ENCODE peak calls at places on chromosomes 4 and X, in ten cellular contexts. One of them, this sample, is unnamed.

GRCh38 chrX:148499638-148500427 is 584 bp upstream of the AFF2 start:
- DNase-seq in NCI-H1105: no peak
- DNase-seq in neural progenitor cell: no peak
- DNase-seq in NCI-H774: no peak
- DNase-seq in left colon: no peak
- DNase-seq in lung: no peak
- DNase-seq in NCI-H460: no peak
- DNase-seq in A549: no peak
- DNase-seq in Karpas-422: no peak
- DNase-seq in right lobe of liver: no peak
- DNase-seq in this sample: peak

GRCh38 chr4:176789955-176790354 is 2.8 kb downstream of the VEGFC start:
- DNase-seq in NCI-H774: no peak
- DNase-seq in right lobe of liver: no peak
- DNase-seq in lung: no peak
- DNase-seq in Karpas-422: peak
- DNase-seq in NCI-H1105: peak
- DNase-seq in left colon: no peak
- DNase-seq in neural progenitor cell: peak
- DNase-seq in NCI-H460: peak
- DNase-seq in A549: no peak
- DNase-seq in this sample: no peak

GRCh38 chr4:6327220-6327917 is 57.7 kb downstream of the WFS1 start:
- DNase-seq in NCI-H460: peak
- DNase-seq in NCI-H774: peak
- DNase-seq in right lobe of liver: peak
- DNase-seq in Karpas-422: peak
- DNase-seq in left colon: peak
- DNase-seq in NCI-H1105: peak
- DNase-seq in neural progenitor cell: peak
- DNase-seq in lung: peak
- DNase-seq in A549: peak
- DNase-seq in this sample: peak

GRCh38 chrX:64151911-64152310 is 53.6 kb downstream of the AMER1 start:
- DNase-seq in neural progenitor cell: no peak
- DNase-seq in Karpas-422: no peak
- DNase-seq in A549: no peak
- DNase-seq in left colon: no peak
- DNase-seq in NCI-H774: no peak
- DNase-seq in lung: no peak
- DNase-seq in NCI-H460: no peak
- DNase-seq in NCI-H1105: no peak
- DNase-seq in right lobe of liver: no peak
- DNase-seq in this sample: peak

GRCh38 chr4:75344915-75345314 is 169.3 kb downstream of the RCHY1 start:
- DNase-seq in left colon: no peak
- DNase-seq in NCI-H1105: no peak
- DNase-seq in right lobe of liver: no peak
- DNase-seq in NCI-H460: no peak
- DNase-seq in Karpas-422: no peak
- DNase-seq in lung: no peak
- DNase-seq in NCI-H774: no peak
- DNase-seq in A549: no peak
- DNase-seq in neural progenitor cell: no peak
- DNase-seq in this sample: no peak

GRCh38 chr4:124486423-124486822 is 226.1 kb downstream of the ANKRD50 start:
- DNase-seq in neural progenitor cell: no peak
- DNase-seq in right lobe of liver: no peak
- DNase-seq in A549: no peak
- DNase-seq in left colon: no peak
- DNase-seq in Karpas-422: no peak
- DNase-seq in lung: no peak
- DNase-seq in NCI-H774: no peak
- DNase-seq in NCI-H1105: no peak
- DNase-seq in NCI-H460: peak
- DNase-seq in this sample: no peak

GRCh38 chr4:13143704-13144103 is 340.4 kb downstream of the RAB28 start:
- DNase-seq in right lobe of liver: no peak
- DNase-seq in left colon: no peak
- DNase-seq in NCI-H1105: no peak
- DNase-seq in NCI-H774: no peak
- DNase-seq in NCI-H460: no peak
- DNase-seq in A549: no peak
- DNase-seq in neural progenitor cell: no peak
- DNase-seq in lung: no peak
- DNase-seq in Karpas-422: no peak
- DNase-seq in this sample: no peak

GRCh38 chr4:19266566-19266965 is 985.1 kb upstream of the SLIT2 start:
- DNase-seq in NCI-H1105: no peak
- DNase-seq in right lobe of liver: no peak
- DNase-seq in NCI-H460: no peak
- DNase-seq in A549: no peak
- DNase-seq in left colon: no peak
- DNase-seq in neural progenitor cell: peak
- DNase-seq in lung: no peak
- DNase-seq in Karpas-422: no peak
- DNase-seq in NCI-H774: no peak
- DNase-seq in this sample: peak

GRCh38 chr4:120664851-120665250 is 257.7 kb downstream of the PRDM5 start:
- DNase-seq in NCI-H774: no peak
- DNase-seq in NCI-H460: no peak
- DNase-seq in lung: no peak
- DNase-seq in neural progenitor cell: no peak
- DNase-seq in Karpas-422: no peak
- DNase-seq in NCI-H1105: no peak
- DNase-seq in A549: no peak
- DNase-seq in left colon: no peak
- DNase-seq in right lobe of liver: no peak
- DNase-seq in this sample: no peak

GRCh38 chr4:88533937-88534750 is 10.6 kb upstream of the PYURF start:
- DNase-seq in NCI-H460: no peak
- DNase-seq in right lobe of liver: no peak
- DNase-seq in A549: no peak
- DNase-seq in NCI-H1105: no peak
- DNase-seq in Karpas-422: no peak
- DNase-seq in left colon: no peak
- DNase-seq in neural progenitor cell: no peak
- DNase-seq in NCI-H774: no peak
- DNase-seq in lung: no peak
- DNase-seq in this sample: no peak

GRCh38 chr4:74157116-74157742 is 689 bp upstream of the MTHFD2L start:
- DNase-seq in NCI-H1105: no peak
- DNase-seq in NCI-H460: no peak
- DNase-seq in neural progenitor cell: no peak
- DNase-seq in left colon: no peak
- DNase-seq in right lobe of liver: no peak
- DNase-seq in Karpas-422: no peak
- DNase-seq in lung: no peak
- DNase-seq in A549: no peak
- DNase-seq in NCI-H774: no peak
- DNase-seq in this sample: no peak

GRCh38 chr4:72489267-72489666 is 79.8 kb downstream of the ADAMTS3 start:
- DNase-seq in A549: no peak
- DNase-seq in NCI-H460: peak
- DNase-seq in lung: no peak
- DNase-seq in right lobe of liver: no peak
- DNase-seq in neural progenitor cell: no peak
- DNase-seq in left colon: no peak
- DNase-seq in NCI-H774: no peak
- DNase-seq in Karpas-422: no peak
- DNase-seq in NCI-H1105: no peak
- DNase-seq in this sample: no peak

GRCh38 chr4:53089940-53090729 is 228.0 kb downstream of the RASL11B start:
- DNase-seq in lung: no peak
- DNase-seq in NCI-H774: no peak
- DNase-seq in A549: no peak
- DNase-seq in neural progenitor cell: no peak
- DNase-seq in left colon: no peak
- DNase-seq in NCI-H1105: no peak
- DNase-seq in NCI-H460: no peak
- DNase-seq in Karpas-422: no peak
- DNase-seq in right lobe of liver: no peak
- DNase-seq in this sample: no peak

GRCh38 chr4:14415146-14415545 is 587.1 kb upstream of the CPEB2 start:
- DNase-seq in right lobe of liver: no peak
- DNase-seq in lung: no peak
- DNase-seq in A549: no peak
- DNase-seq in left colon: no peak
- DNase-seq in Karpas-422: no peak
- DNase-seq in neural progenitor cell: peak
- DNase-seq in NCI-H1105: no peak
- DNase-seq in NCI-H774: no peak
- DNase-seq in NCI-H460: no peak
- DNase-seq in this sample: peak

GRCh38 chrX:74321191-74321590 is 17.2 kb downstream of the ZCCHC13 start:
- DNase-seq in Karpas-422: no peak
- DNase-seq in NCI-H460: no peak
- DNase-seq in neural progenitor cell: no peak
- DNase-seq in NCI-H1105: no peak
- DNase-seq in NCI-H774: no peak
- DNase-seq in lung: no peak
- DNase-seq in A549: no peak
- DNase-seq in left colon: no peak
- DNase-seq in right lobe of liver: no peak
- DNase-seq in this sample: no peak

GRCh38 chrX:119728487-119728886 is 29.9 kb upstream of the SOWAHD start:
- DNase-seq in left colon: no peak
- DNase-seq in right lobe of liver: no peak
- DNase-seq in NCI-H1105: no peak
- DNase-seq in A549: peak
- DNase-seq in Karpas-422: peak
- DNase-seq in NCI-H460: peak
- DNase-seq in NCI-H774: no peak
- DNase-seq in lung: no peak
- DNase-seq in neural progenitor cell: peak
- DNase-seq in this sample: peak

GRCh38 chrX:67787196-67787595 is 243.4 kb downstream of the AR start:
- DNase-seq in NCI-H774: no peak
- DNase-seq in left colon: no peak
- DNase-seq in Karpas-422: no peak
- DNase-seq in right lobe of liver: no peak
- DNase-seq in lung: no peak
- DNase-seq in neural progenitor cell: no peak
- DNase-seq in A549: no peak
- DNase-seq in NCI-H1105: no peak
- DNase-seq in NCI-H460: no peak
- DNase-seq in this sample: no peak

GRCh38 chr4:115234405-115235093 is 121.1 kb upstream of the NDST4 start:
- DNase-seq in NCI-H774: no peak
- DNase-seq in right lobe of liver: no peak
- DNase-seq in Karpas-422: peak
- DNase-seq in NCI-H460: peak
- DNase-seq in neural progenitor cell: peak
- DNase-seq in A549: no peak
- DNase-seq in lung: no peak
- DNase-seq in left colon: no peak
- DNase-seq in NCI-H1105: no peak
- DNase-seq in this sample: peak

This sample was measured in ELF-1.